ENCODE peak calls at places on chromosomes 5 and 9, in eight cellular contexts. Y is stimulated activated CD4-positive, alpha-beta T cell treated with anti-CD3 and anti-CD28 coated beads, Interleukin-1b, Interleukin-23, amount 100 ng/mL, for 24 hours; S is LoVo; D is GM12864; X is T-helper 17 cell; I is fibroblast of lung; J is AG04450; Z is CD4-positive, CD25-positive, alpha-beta regulatory T cell. L is an unnamed sample.

GRCh38 chr5:4614088-4614487 is 526.0 kb upstream of the ADAMTS16 start:
- DNase-seq in Y (no peak), S (no peak), D (no peak), X (no peak), I (peak), J (no peak), Z (no peak), L (no peak)

GRCh38 chr5:134944630-134945029 is 23.1 kb upstream of the CATSPER3 start:
- DNase-seq in Y (no peak), S (no peak), D (no peak), X (no peak), I (no peak), J (no peak), Z (no peak), L (no peak)

GRCh38 chr5:14063117-14063516 is 80.0 kb upstream of the TRIO start:
- DNase-seq in Y (no peak), S (no peak), D (no peak), X (no peak), I (peak), J (no peak), Z (no peak), L (no peak)

GRCh38 chr5:161266954-161267353 is 279.6 kb downstream of the GABRB2 start:
- DNase-seq in Y (no peak), S (no peak), D (no peak), X (no peak), I (no peak), J (no peak), Z (no peak), L (no peak)

GRCh38 chr9:16064701-16065230 is 511.9 kb downstream of the CCDC171 start:
- DNase-seq in Y (no peak), S (no peak), D (no peak), X (no peak), I (no peak), J (no peak), Z (no peak), L (no peak)

GRCh38 chr9:134785325-134786108 is 95.1 kb upstream of the FCN2 start:
- DNase-seq in Y (no peak), S (no peak), D (no peak), X (no peak), I (peak), J (no peak), Z (no peak), L (no peak)

GRCh38 chr9:124485201-124485600 is 22.0 kb downstream of the NR5A1 start:
- DNase-seq in Y (no peak), S (no peak), D (no peak), X (no peak), I (no peak), J (no peak), Z (no peak), L (no peak)

GRCh38 chr9:804026-804425 is 37.5 kb upstream of the DMRT1 start:
- DNase-seq in Y (no peak), S (no peak), D (no peak), X (no peak), I (peak), J (no peak), Z (no peak), L (no peak)

GRCh38 chr5:10712574-10713366 is 48.3 kb downstream of the DAP start:
- DNase-seq in Y (no peak), S (no peak), D (no peak), X (no peak), I (no peak), J (no peak), Z (no peak), L (no peak)

GRCh38 chr9:101758300-101758930 is 20.0 kb upstream of the GRIN3A start:
- DNase-seq in Y (no peak), S (no peak), D (no peak), X (no peak), I (no peak), J (no peak), Z (no peak), L (no peak)

GRCh38 chr9:100700689-100701318 is 122.9 kb downstream of the CAVIN4 start:
- DNase-seq in Y (no peak), S (no peak), D (peak), X (no peak), I (no peak), J (no peak), Z (peak), L (peak)

GRCh38 chr5:72608297-72608696 is 101.1 kb upstream of the ZNF366 start:
- DNase-seq in Y (no peak), S (no peak), D (no peak), X (no peak), I (peak), J (peak), Z (no peak), L (no peak)

GRCh38 chr5:13866792-13867191 is 77.7 kb downstream of the DNAH5 start:
- DNase-seq in Y (no peak), S (peak), D (no peak), X (no peak), I (peak), J (no peak), Z (no peak), L (peak)

GRCh38 chr9:131203438-131204219 is 72.7 kb downstream of the FAM78A start:
- DNase-seq in Y (no peak), S (no peak), D (no peak), X (no peak), I (no peak), J (no peak), Z (no peak), L (no peak)

GRCh38 chr9:78365979-78366697 is 69.2 kb downstream of the PSAT1 start:
- DNase-seq in Y (no peak), S (no peak), D (no peak), X (no peak), I (no peak), J (no peak), Z (no peak), L (peak)

GRCh38 chr5:54738118-54738972 is 220.8 kb downstream of the SNX18 start:
- DNase-seq in Y (no peak), S (peak), D (no peak), X (no peak), I (peak), J (no peak), Z (no peak), L (peak)

GRCh38 chr9:16871358-16872151 is 1.1 kb upstream of the BNC2 start:
- DNase-seq in Y (no peak), S (no peak), D (no peak), X (no peak), I (peak), J (no peak), Z (no peak), L (peak)

GRCh38 chr9:97567894-97568202 is 65.3 kb downstream of the TSTD2 start:
- DNase-seq in Y (no peak), S (no peak), D (no peak), X (no peak), I (no peak), J (no peak), Z (no peak), L (no peak)

GRCh38 chr9:87036482-87036881 is 89.2 kb upstream of the GAS1 start:
- DNase-seq in Y (no peak), S (no peak), D (no peak), X (no peak), I (no peak), J (no peak), Z (no peak), L (no peak)

GRCh38 chr5:6749026-6749716 is 35.9 kb downstream of the TENT4A start:
- DNase-seq in Y (no peak), S (no peak), D (no peak), X (no peak), I (no peak), J (no peak), Z (no peak), L (no peak)

GRCh38 chr5:119378075-119378699 is 22.4 kb downstream of the TNFAIP8 start:
- DNase-seq in Y (no peak), S (no peak), D (no peak), X (no peak), I (no peak), J (peak), Z (no peak), L (no peak)

GRCh38 chr5:173326501-173326960 is 1.7 kb downstream of the STC2 start:
- DNase-seq in Y (no peak), S (peak), D (no peak), X (no peak), I (peak), J (peak), Z (no peak), L (no peak)

GRCh38 chr5:128227984-128228383 is 144.4 kb downstream of the SLC12A2 start:
- DNase-seq in Y (no peak), S (peak), D (no peak), X (no peak), I (peak), J (peak), Z (no peak), L (no peak)

GRCh38 chr5:100723229-100723628 is 179.9 kb downstream of the ST8SIA4 start:
- DNase-seq in Y (no peak), S (no peak), D (no peak), X (no peak), I (no peak), J (no peak), Z (no peak), L (no peak)

GRCh38 chr5:14109041-14109747 is 33.9 kb upstream of the TRIO start:
- DNase-seq in Y (no peak), S (peak), D (peak), X (no peak), I (peak), J (no peak), Z (peak), L (no peak)

GRCh38 chr9:88874391-88874790 is 116.9 kb upstream of the S1PR3 start:
- DNase-seq in Y (no peak), S (no peak), D (no peak), X (no peak), I (peak), J (no peak), Z (no peak), L (no peak)

GRCh38 chr5:120327180-120327579 is 136.9 kb upstream of the PRR16 start:
- DNase-seq in Y (no peak), S (no peak), D (no peak), X (no peak), I (peak), J (no peak), Z (no peak), L (no peak)

GRCh38 chr5:174501461-174502069 is 222.8 kb upstream of the MSX2 start:
- DNase-seq in Y (no peak), S (peak), D (no peak), X (no peak), I (peak), J (no peak), Z (no peak), L (no peak)

GRCh38 chr9:117706421-117707150 is 2.4 kb downstream of the TLR4 start:
- DNase-seq in Y (no peak), S (no peak), D (no peak), X (no peak), I (peak), J (no peak), Z (no peak), L (peak)

L was measured in AML-193.